ENCODE peak calls at places on chromosomes 6 and 20, in four cellular contexts. One of them, this sample, is unnamed.

GRCh38 chr20:37651932-37652331 is 41.9 kb upstream of the CTNNBL1 start:
- DNase-seq in transverse colon: peak; percentile 31
- DNase-seq in upper lobe of left lung: peak; percentile 36
- DNase-seq in stomach: peak; percentile 71
- DNase-seq in this sample: no peak

GRCh38 chr20:16474342-16474741 is 98.9 kb downstream of the KIF16B start:
- DNase-seq in stomach: no peak
- DNase-seq in upper lobe of left lung: no peak
- DNase-seq in transverse colon: no peak
- DNase-seq in this sample: no peak

GRCh38 chr6:88565409-88565811 is 398.0 kb downstream of the RNGTT start:
- DNase-seq in upper lobe of left lung: no peak
- DNase-seq in transverse colon: no peak
- DNase-seq in stomach: no peak
- DNase-seq in this sample: no peak

GRCh38 chr6:24768361-24768760 is 6.4 kb upstream of the GMNN start:
- DNase-seq in stomach: no peak
- DNase-seq in upper lobe of left lung: no peak
- DNase-seq in transverse colon: no peak
- DNase-seq in this sample: no peak

GRCh38 chr6:118843685-118844390 is 50.1 kb upstream of the ASF1A start:
- DNase-seq in stomach: no peak
- DNase-seq in transverse colon: no peak
- DNase-seq in upper lobe of left lung: no peak
- DNase-seq in this sample: no peak

GRCh38 chr20:37354210-37355195 is 8.6 kb downstream of the SRC start:
- DNase-seq in transverse colon: peak; percentile 73
- DNase-seq in upper lobe of left lung: peak; percentile 42
- DNase-seq in stomach: peak; percentile 73
- DNase-seq in this sample: no peak

GRCh38 chr6:111771629-111772028 is 101.6 kb downstream of the FYN start:
- DNase-seq in upper lobe of left lung: no peak
- DNase-seq in stomach: no peak
- DNase-seq in transverse colon: no peak
- DNase-seq in this sample: no peak

GRCh38 chr6:7805828-7806227 is 79.9 kb downstream of the BMP6 start:
- DNase-seq in stomach: no peak
- DNase-seq in upper lobe of left lung: no peak
- DNase-seq in transverse colon: no peak
- DNase-seq in this sample: no peak

GRCh38 chr20:478949-479429 is 16.7 kb upstream of the TBC1D20 start:
- DNase-seq in stomach: no peak
- DNase-seq in upper lobe of left lung: no peak
- DNase-seq in transverse colon: no peak
- DNase-seq in this sample: peak; percentile 23

GRCh38 chr6:169529931-169530761 is 171.7 kb downstream of the WDR27 start:
- DNase-seq in transverse colon: peak; percentile 52
- DNase-seq in upper lobe of left lung: no peak
- DNase-seq in stomach: no peak
- DNase-seq in this sample: no peak

GRCh38 chr6:106134906-106135634 is 48.9 kb downstream of the PRDM1 start:
- DNase-seq in stomach: no peak
- DNase-seq in upper lobe of left lung: no peak
- DNase-seq in transverse colon: peak; percentile 68
- DNase-seq in this sample: no peak

GRCh38 chr20:53707341-53708102 is 113.9 kb upstream of the ZNF217 start:
- DNase-seq in transverse colon: no peak
- DNase-seq in stomach: no peak
- DNase-seq in upper lobe of left lung: no peak
- DNase-seq in this sample: no peak

GRCh38 chr6:144415835-144416237 is 130.7 kb downstream of the UTRN start:
- DNase-seq in transverse colon: no peak
- DNase-seq in upper lobe of left lung: no peak
- DNase-seq in stomach: no peak
- DNase-seq in this sample: peak; percentile 6

GRCh38 chr6:134888316-134888715 is 61.6 kb downstream of the ALDH8A1 start:
- DNase-seq in stomach: no peak
- DNase-seq in transverse colon: no peak
- DNase-seq in upper lobe of left lung: no peak
- DNase-seq in this sample: no peak

GRCh38 chr6:41914869-41915268 is 6.1 kb downstream of the MED20 start:
- DNase-seq in upper lobe of left lung: no peak
- DNase-seq in stomach: no peak
- DNase-seq in transverse colon: no peak
- DNase-seq in this sample: no peak

GRCh38 chr20:62792940-62793756 is 3.1 kb upstream of the MRGBP start:
- DNase-seq in transverse colon: no peak
- DNase-seq in stomach: no peak
- DNase-seq in upper lobe of left lung: no peak
- DNase-seq in this sample: no peak

GRCh38 chr6:27865952-27866369 is 46.2 kb downstream of the OR2B2 start:
- DNase-seq in stomach: no peak
- DNase-seq in upper lobe of left lung: no peak
- DNase-seq in transverse colon: peak; percentile 29
- DNase-seq in this sample: no peak

GRCh38 chr6:56803594-56803993 is 151.3 kb upstream of the BEND6 start:
- DNase-seq in stomach: no peak
- DNase-seq in upper lobe of left lung: no peak
- DNase-seq in transverse colon: no peak
- DNase-seq in this sample: no peak

GRCh38 chr6:31271641-31272357 is at the start of gene HLA-C:
- DNase-seq in transverse colon: peak; percentile 96
- DNase-seq in stomach: peak; percentile 94
- DNase-seq in upper lobe of left lung: peak; percentile 92
- DNase-seq in this sample: peak; percentile 94

GRCh38 chr6:90068264-90068663 is 174.0 kb downstream of the GJA10 start:
- DNase-seq in transverse colon: no peak
- DNase-seq in upper lobe of left lung: no peak
- DNase-seq in stomach: no peak
- DNase-seq in this sample: peak; percentile 2

GRCh38 chr6:96304997-96305396 is 216.6 kb upstream of the UFL1 start:
- DNase-seq in upper lobe of left lung: no peak
- DNase-seq in transverse colon: no peak
- DNase-seq in stomach: no peak
- DNase-seq in this sample: no peak

GRCh38 chr6:156718647-156719394 is 58.4 kb upstream of the ARID1B start:
- DNase-seq in stomach: peak; percentile 33
- DNase-seq in upper lobe of left lung: peak; percentile 48
- DNase-seq in transverse colon: peak; percentile 14
- DNase-seq in this sample: peak; percentile 66

GRCh38 chr6:34517966-34518365 is 38.2 kb downstream of the SPDEF start:
- DNase-seq in transverse colon: no peak
- DNase-seq in upper lobe of left lung: no peak
- DNase-seq in stomach: no peak
- DNase-seq in this sample: no peak

GRCh38 chr6:16519265-16520242 is 241.7 kb downstream of the ATXN1 start:
- DNase-seq in upper lobe of left lung: no peak
- DNase-seq in stomach: no peak
- DNase-seq in transverse colon: peak; percentile 12
- DNase-seq in this sample: no peak

GRCh38 chr6:163228041-163228440 is 186.5 kb upstream of the QKI start:
- DNase-seq in upper lobe of left lung: no peak
- DNase-seq in stomach: no peak
- DNase-seq in transverse colon: no peak
- DNase-seq in this sample: no peak

GRCh38 chr6:144939926-144940325 is 654.8 kb downstream of the UTRN start:
- DNase-seq in transverse colon: no peak
- DNase-seq in upper lobe of left lung: no peak
- DNase-seq in stomach: no peak
- DNase-seq in this sample: no peak

GRCh38 chr20:34980543-34981213 is 25.0 kb downstream of the MYH7B start:
- DNase-seq in stomach: no peak
- DNase-seq in upper lobe of left lung: no peak
- DNase-seq in transverse colon: peak; percentile 59
- DNase-seq in this sample: no peak

GRCh38 chr6:37807656-37808055 is 11.9 kb upstream of the ZFAND3 start:
- DNase-seq in upper lobe of left lung: no peak
- DNase-seq in transverse colon: no peak
- DNase-seq in stomach: no peak
- DNase-seq in this sample: no peak

GRCh38 chr6:12354499-12354898 is 64.3 kb downstream of the EDN1 start:
- DNase-seq in upper lobe of left lung: no peak
- DNase-seq in stomach: peak; percentile 58
- DNase-seq in transverse colon: peak; percentile 34
- DNase-seq in this sample: no peak

GRCh38 chr6:157021267-157022021 is 244.3 kb downstream of the ARID1B start:
- DNase-seq in transverse colon: peak; percentile 94
- DNase-seq in stomach: peak; percentile 90
- DNase-seq in upper lobe of left lung: peak; percentile 97
- DNase-seq in this sample: peak; percentile 42

GRCh38 chr6:118581489-118581959 is 33.4 kb downstream of the PLN start:
- DNase-seq in transverse colon: no peak
- DNase-seq in stomach: peak; percentile 42
- DNase-seq in upper lobe of left lung: no peak
- DNase-seq in this sample: no peak

GRCh38 chr6:4814212-4814611 is 38.0 kb downstream of the CDYL start:
- DNase-seq in upper lobe of left lung: no peak
- DNase-seq in stomach: no peak
- DNase-seq in transverse colon: no peak
- DNase-seq in this sample: no peak

GRCh38 chr20:53750827-53751393 is 157.3 kb upstream of the ZNF217 start:
- DNase-seq in transverse colon: peak; percentile 22
- DNase-seq in upper lobe of left lung: no peak
- DNase-seq in stomach: peak; percentile 25
- DNase-seq in this sample: no peak

GRCh38 chr6:14406616-14407343 is 289.2 kb downstream of the CD83 start:
- DNase-seq in transverse colon: no peak
- DNase-seq in stomach: no peak
- DNase-seq in upper lobe of left lung: no peak
- DNase-seq in this sample: no peak

DNA sequence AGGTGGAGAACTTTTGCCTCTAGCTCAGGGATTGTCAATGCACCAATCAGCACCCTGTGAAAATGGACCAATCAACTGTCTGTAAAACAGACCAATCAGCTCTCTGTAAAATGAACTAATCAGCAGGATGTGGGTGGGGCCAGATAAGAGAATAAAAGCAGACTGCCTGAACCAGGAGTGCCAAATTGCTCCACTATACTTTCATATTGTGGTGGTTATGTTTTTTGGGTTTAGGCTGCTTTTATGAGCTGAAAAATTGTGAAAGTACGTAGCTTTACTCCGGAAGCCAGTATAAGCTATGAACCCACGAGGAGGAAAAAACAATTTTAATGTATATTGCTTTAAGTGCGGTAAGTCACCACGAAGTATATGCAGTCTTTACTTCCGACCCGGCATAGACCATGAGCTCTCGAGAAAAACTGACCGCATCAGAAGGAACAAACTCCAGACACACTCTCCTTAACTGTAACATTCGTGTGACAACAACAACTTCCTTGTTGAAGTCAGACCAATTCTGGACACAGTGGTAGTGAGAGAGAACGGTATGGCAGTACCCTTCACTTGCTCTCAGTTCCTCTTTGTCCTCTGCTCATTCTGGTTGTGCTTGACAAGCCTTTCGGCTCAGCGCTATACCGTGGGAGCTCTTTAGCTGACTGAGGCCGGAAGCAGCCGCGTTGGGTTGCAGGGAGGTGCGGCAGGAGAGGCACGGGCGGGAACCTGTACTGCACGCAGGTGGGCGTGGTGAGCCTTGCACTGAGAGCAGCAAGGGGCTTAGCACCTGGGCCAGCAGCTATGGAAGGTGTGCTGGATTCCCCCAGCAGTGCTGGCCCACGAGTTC is 81.9 kb upstream of the E2F3 start:
- DNase-seq in stomach: peak; percentile 40
- DNase-seq in upper lobe of left lung: peak; percentile 73
- DNase-seq in transverse colon: peak; percentile 63
- DNase-seq in this sample: no peak
- TF ChIP-seq POLR2A in stomach: no peak
- TF ChIP-seq POLR2A in upper lobe of left lung: no peak
- TF ChIP-seq POLR2A in transverse colon: peak; percentile 37
- TF ChIP-seq POLR2A in this sample: no peak

GRCh38 chr6:324729-325125 is 32.4 kb downstream of the DUSP22 start:
- DNase-seq in stomach: no peak
- DNase-seq in upper lobe of left lung: no peak
- DNase-seq in transverse colon: peak; percentile 7
- DNase-seq in this sample: no peak
- TF ChIP-seq POLR2A in stomach: no peak
- TF ChIP-seq POLR2A in upper lobe of left lung: no peak
- TF ChIP-seq POLR2A in transverse colon: no peak
- TF ChIP-seq POLR2A in this sample: no peak

GRCh38 chr20:50308513-50309279 is 118.1 kb downstream of the CEBPB start:
- DNase-seq in upper lobe of left lung: peak; percentile 92
- DNase-seq in transverse colon: peak; percentile 78
- DNase-seq in stomach: peak; percentile 80
- DNase-seq in this sample: peak; percentile 88
- TF ChIP-seq POLR2A in upper lobe of left lung: no peak
- TF ChIP-seq POLR2A in transverse colon: no peak
- TF ChIP-seq POLR2A in stomach: no peak
- TF ChIP-seq POLR2A in this sample: peak; percentile 45

GRCh38 chr6:87154641-87155271 is 609 bp upstream of the ZNF292 start:
- DNase-seq in transverse colon: no peak
- DNase-seq in stomach: no peak
- DNase-seq in upper lobe of left lung: no peak
- DNase-seq in this sample: peak; percentile 64
- TF ChIP-seq POLR2A in transverse colon: no peak
- TF ChIP-seq POLR2A in stomach: no peak
- TF ChIP-seq POLR2A in upper lobe of left lung: no peak
- TF ChIP-seq POLR2A in this sample: no peak

DNA sequence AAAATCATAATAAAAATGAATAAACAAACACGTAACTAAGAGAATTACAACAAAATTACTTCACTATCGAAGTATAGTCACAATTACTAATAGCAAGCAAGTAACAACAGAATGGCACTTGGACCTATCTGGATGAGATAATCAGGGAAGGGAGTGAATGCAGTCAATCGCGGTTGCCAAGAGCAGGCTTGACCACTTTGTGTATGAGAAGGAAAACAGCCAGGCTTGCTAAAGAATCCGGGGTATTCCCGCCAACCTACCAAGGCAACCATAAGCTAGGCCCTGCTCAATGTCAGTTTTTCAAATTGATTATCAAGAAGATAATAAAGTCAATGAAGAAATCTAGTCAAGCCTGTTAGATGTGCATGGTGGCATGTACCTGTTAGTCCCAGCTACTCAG is 39.7 kb downstream of the PXDC1 start:
- DNase-seq in stomach: peak; percentile 71
- DNase-seq in transverse colon: no peak
- DNase-seq in upper lobe of left lung: no peak
- DNase-seq in this sample: no peak
- TF ChIP-seq POLR2A in stomach: no peak
- TF ChIP-seq POLR2A in transverse colon: no peak
- TF ChIP-seq POLR2A in upper lobe of left lung: no peak
- TF ChIP-seq POLR2A in this sample: no peak